ENCODE peak calls at places on chromosomes 13 and 19, in nine cellular contexts. One of them, this sample, is unnamed.

GRCh38 chr13:87537946-87538345 is 133.2 kb upstream of the SLITRK5 start:
- DNase-seq in body of pancreas: no peak
- DNase-seq in breast epithelium: no peak
- DNase-seq in CD8-positive, alpha-beta T cell: no peak
- DNase-seq in thoracic aorta: no peak
- DNase-seq in ascending aorta: no peak
- DNase-seq in adrenal gland: no peak
- DNase-seq in heart left ventricle: no peak
- DNase-seq in A673: no peak
- DNase-seq in this sample: no peak

GRCh38 chr13:24304620-24305019 is 4.8 kb upstream of the C1QTNF9 start:
- DNase-seq in body of pancreas: no peak
- DNase-seq in breast epithelium: no peak
- DNase-seq in CD8-positive, alpha-beta T cell: no peak
- DNase-seq in thoracic aorta: no peak
- DNase-seq in ascending aorta: no peak
- DNase-seq in adrenal gland: no peak
- DNase-seq in heart left ventricle: no peak
- DNase-seq in A673: no peak
- DNase-seq in this sample: no peak

GRCh38 chr19:57813919-57814504 is 701 bp downstream of the ZNF552 start:
- DNase-seq in body of pancreas: no peak
- DNase-seq in breast epithelium: peak; percentile 64
- DNase-seq in CD8-positive, alpha-beta T cell: no peak
- DNase-seq in thoracic aorta: no peak
- DNase-seq in ascending aorta: no peak
- DNase-seq in adrenal gland: no peak
- DNase-seq in heart left ventricle: no peak
- DNase-seq in A673: no peak
- DNase-seq in this sample: no peak

GRCh38 chr19:54426291-54426918 is 11.1 kb downstream of the TTYH1 start:
- DNase-seq in body of pancreas: no peak
- DNase-seq in breast epithelium: no peak
- DNase-seq in CD8-positive, alpha-beta T cell: no peak
- DNase-seq in thoracic aorta: no peak
- DNase-seq in ascending aorta: no peak
- DNase-seq in adrenal gland: no peak
- DNase-seq in heart left ventricle: no peak
- DNase-seq in A673: no peak
- DNase-seq in this sample: no peak

GRCh38 chr19:58091251-58091995 is 6.6 kb downstream of the ZSCAN18 start:
- DNase-seq in body of pancreas: no peak
- DNase-seq in breast epithelium: no peak
- DNase-seq in CD8-positive, alpha-beta T cell: no peak
- DNase-seq in thoracic aorta: no peak
- DNase-seq in ascending aorta: no peak
- DNase-seq in adrenal gland: no peak
- DNase-seq in heart left ventricle: no peak
- DNase-seq in A673: no peak
- DNase-seq in this sample: no peak

GRCh38 chr19:45182758-45183157 is 4.2 kb downstream of the BLOC1S3 start:
- DNase-seq in body of pancreas: no peak
- DNase-seq in breast epithelium: no peak
- DNase-seq in CD8-positive, alpha-beta T cell: no peak
- DNase-seq in thoracic aorta: no peak
- DNase-seq in ascending aorta: no peak
- DNase-seq in adrenal gland: no peak
- DNase-seq in heart left ventricle: no peak
- DNase-seq in A673: no peak
- DNase-seq in this sample: no peak

GRCh38 chr13:69094485-69094884 is 1013.1 kb upstream of the ATXN8OS start:
- DNase-seq in body of pancreas: no peak
- DNase-seq in breast epithelium: no peak
- DNase-seq in CD8-positive, alpha-beta T cell: no peak
- DNase-seq in thoracic aorta: no peak
- DNase-seq in ascending aorta: no peak
- DNase-seq in adrenal gland: no peak
- DNase-seq in heart left ventricle: no peak
- DNase-seq in A673: no peak
- DNase-seq in this sample: no peak

GRCh38 chr19:35112995-35113693 is 2.5 kb upstream of the FXYD3 start:
- DNase-seq in body of pancreas: no peak
- DNase-seq in breast epithelium: no peak
- DNase-seq in CD8-positive, alpha-beta T cell: no peak
- DNase-seq in thoracic aorta: no peak
- DNase-seq in ascending aorta: no peak
- DNase-seq in adrenal gland: no peak
- DNase-seq in heart left ventricle: no peak
- DNase-seq in A673: no peak
- DNase-seq in this sample: no peak

GRCh38 chr13:111241006-111241755 is 79.3 kb upstream of the TEX29 start:
- DNase-seq in body of pancreas: no peak
- DNase-seq in breast epithelium: no peak
- DNase-seq in CD8-positive, alpha-beta T cell: no peak
- DNase-seq in thoracic aorta: no peak
- DNase-seq in ascending aorta: no peak
- DNase-seq in adrenal gland: no peak
- DNase-seq in heart left ventricle: no peak
- DNase-seq in A673: no peak
- DNase-seq in this sample: no peak

GRCh38 chr13:84737671-84738070 is 855.4 kb upstream of the SLITRK1 start:
- DNase-seq in body of pancreas: no peak
- DNase-seq in breast epithelium: no peak
- DNase-seq in CD8-positive, alpha-beta T cell: no peak
- DNase-seq in thoracic aorta: no peak
- DNase-seq in ascending aorta: no peak
- DNase-seq in adrenal gland: no peak
- DNase-seq in heart left ventricle: no peak
- DNase-seq in A673: no peak
- DNase-seq in this sample: no peak

GRCh38 chr13:102580552-102581169 is 16.1 kb upstream of the TPP2 start:
- DNase-seq in body of pancreas: peak; percentile 19
- DNase-seq in breast epithelium: no peak
- DNase-seq in CD8-positive, alpha-beta T cell: no peak
- DNase-seq in thoracic aorta: no peak
- DNase-seq in ascending aorta: no peak
- DNase-seq in adrenal gland: no peak
- DNase-seq in heart left ventricle: no peak
- DNase-seq in A673: peak; percentile 69
- DNase-seq in this sample: peak; percentile 45

GRCh38 chr13:48123827-48124226 is 28.9 kb upstream of the MED4 start:
- DNase-seq in body of pancreas: no peak
- DNase-seq in breast epithelium: no peak
- DNase-seq in CD8-positive, alpha-beta T cell: no peak
- DNase-seq in thoracic aorta: no peak
- DNase-seq in ascending aorta: no peak
- DNase-seq in adrenal gland: peak; percentile 15
- DNase-seq in heart left ventricle: no peak
- DNase-seq in A673: no peak
- DNase-seq in this sample: no peak

GRCh38 chr19:35843676-35844481 is 8.4 kb downstream of the NPHS1 start:
- DNase-seq in body of pancreas: peak; percentile 69
- DNase-seq in breast epithelium: no peak
- DNase-seq in CD8-positive, alpha-beta T cell: no peak
- DNase-seq in thoracic aorta: no peak
- DNase-seq in ascending aorta: no peak
- DNase-seq in adrenal gland: no peak
- DNase-seq in heart left ventricle: no peak
- DNase-seq in A673: peak; percentile 77
- DNase-seq in this sample: peak; percentile 92

GRCh38 chr19:608155-609000 is 18.7 kb downstream of the HCN2 start:
- DNase-seq in body of pancreas: no peak
- DNase-seq in breast epithelium: no peak
- DNase-seq in CD8-positive, alpha-beta T cell: no peak
- DNase-seq in thoracic aorta: no peak
- DNase-seq in ascending aorta: no peak
- DNase-seq in adrenal gland: no peak
- DNase-seq in heart left ventricle: no peak
- DNase-seq in A673: no peak
- DNase-seq in this sample: no peak

GRCh38 chr19:9149976-9150375 is 9.8 kb downstream of the ZNF317 start:
- DNase-seq in body of pancreas: no peak
- DNase-seq in breast epithelium: no peak
- DNase-seq in CD8-positive, alpha-beta T cell: no peak
- DNase-seq in thoracic aorta: no peak
- DNase-seq in ascending aorta: no peak
- DNase-seq in adrenal gland: no peak
- DNase-seq in heart left ventricle: no peak
- DNase-seq in A673: no peak
- DNase-seq in this sample: no peak

GRCh38 chr13:112032186-112032835 is 34.6 kb upstream of the SOX1 start:
- DNase-seq in body of pancreas: peak; percentile 63
- DNase-seq in breast epithelium: no peak
- DNase-seq in CD8-positive, alpha-beta T cell: no peak
- DNase-seq in thoracic aorta: no peak
- DNase-seq in ascending aorta: no peak
- DNase-seq in adrenal gland: no peak
- DNase-seq in heart left ventricle: no peak
- DNase-seq in A673: no peak
- DNase-seq in this sample: no peak

GRCh38 chr13:79485014-79485441 is 4.1 kb downstream of the NDFIP2 start:
- DNase-seq in body of pancreas: peak; percentile 41
- DNase-seq in breast epithelium: no peak
- DNase-seq in CD8-positive, alpha-beta T cell: no peak
- DNase-seq in thoracic aorta: no peak
- DNase-seq in ascending aorta: no peak
- DNase-seq in adrenal gland: peak; percentile 33
- DNase-seq in heart left ventricle: no peak
- DNase-seq in A673: no peak
- DNase-seq in this sample: no peak

GRCh38 chr13:20105161-20105689 is 55.6 kb downstream of the GJA3 start:
- DNase-seq in body of pancreas: no peak
- DNase-seq in breast epithelium: no peak
- DNase-seq in CD8-positive, alpha-beta T cell: no peak
- DNase-seq in thoracic aorta: no peak
- DNase-seq in ascending aorta: no peak
- DNase-seq in adrenal gland: no peak
- DNase-seq in heart left ventricle: no peak
- DNase-seq in A673: no peak
- DNase-seq in this sample: no peak
- H3K4me1 ChIP-seq in body of pancreas: peaks cover 9% of the 10 kb centered on the region
- H3K4me1 ChIP-seq in breast epithelium: no peaks in the 10 kb centered on the region
- H3K4me1 ChIP-seq in CD8-positive, alpha-beta T cell: no peaks in the 10 kb centered on the region
- H3K4me1 ChIP-seq in thoracic aorta: no peaks in the 10 kb centered on the region
- H3K4me1 ChIP-seq in ascending aorta: no peaks in the 10 kb centered on the region
- H3K4me1 ChIP-seq in adrenal gland: no peaks in the 10 kb centered on the region
- H3K4me1 ChIP-seq in heart left ventricle: no peaks in the 10 kb centered on the region
- H3K4me1 ChIP-seq in A673: peaks cover 3% of the 10 kb centered on the region
- H3K4me1 ChIP-seq in this sample: peaks cover 9% of the 10 kb centered on the region

DNA sequence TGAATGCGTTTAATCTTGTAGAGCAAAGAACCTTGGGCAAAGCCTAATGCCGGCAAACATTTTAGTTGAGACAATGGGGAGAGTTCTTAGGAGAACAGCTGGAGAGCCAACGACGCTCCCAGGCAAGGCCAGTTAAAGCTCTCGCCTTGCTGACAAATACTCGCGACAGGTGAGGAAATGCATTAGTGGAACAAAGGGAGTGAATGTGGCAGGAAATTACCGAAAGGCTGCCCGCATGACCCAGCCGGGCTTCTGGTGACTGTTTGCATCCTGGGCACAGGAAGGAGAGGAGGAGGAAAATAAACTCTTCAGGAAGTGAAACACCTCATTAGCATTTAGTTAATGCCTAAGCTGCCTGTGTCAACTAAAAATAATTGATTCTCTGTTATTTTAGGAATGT is 74.6 kb downstream of the SHISA2 start:
- DNase-seq in body of pancreas: peak; percentile 21
- DNase-seq in breast epithelium: no peak
- DNase-seq in CD8-positive, alpha-beta T cell: no peak
- DNase-seq in thoracic aorta: no peak
- DNase-seq in ascending aorta: no peak
- DNase-seq in adrenal gland: no peak
- DNase-seq in heart left ventricle: no peak
- DNase-seq in A673: peak; percentile 76
- DNase-seq in this sample: no peak
- H3K4me1 ChIP-seq in body of pancreas: peaks cover 7% of the 10 kb centered on the region
- H3K4me1 ChIP-seq in breast epithelium: no peaks in the 10 kb centered on the region
- H3K4me1 ChIP-seq in CD8-positive, alpha-beta T cell: peaks cover 33% of the 10 kb centered on the region
- H3K4me1 ChIP-seq in thoracic aorta: no peaks in the 10 kb centered on the region
- H3K4me1 ChIP-seq in ascending aorta: no peaks in the 10 kb centered on the region
- H3K4me1 ChIP-seq in adrenal gland: no peaks in the 10 kb centered on the region
- H3K4me1 ChIP-seq in heart left ventricle: no peaks in the 10 kb centered on the region
- H3K4me1 ChIP-seq in A673: peaks cover 16% of the 10 kb centered on the region
- H3K4me1 ChIP-seq in this sample: no peaks in the 10 kb centered on the region

DNA sequence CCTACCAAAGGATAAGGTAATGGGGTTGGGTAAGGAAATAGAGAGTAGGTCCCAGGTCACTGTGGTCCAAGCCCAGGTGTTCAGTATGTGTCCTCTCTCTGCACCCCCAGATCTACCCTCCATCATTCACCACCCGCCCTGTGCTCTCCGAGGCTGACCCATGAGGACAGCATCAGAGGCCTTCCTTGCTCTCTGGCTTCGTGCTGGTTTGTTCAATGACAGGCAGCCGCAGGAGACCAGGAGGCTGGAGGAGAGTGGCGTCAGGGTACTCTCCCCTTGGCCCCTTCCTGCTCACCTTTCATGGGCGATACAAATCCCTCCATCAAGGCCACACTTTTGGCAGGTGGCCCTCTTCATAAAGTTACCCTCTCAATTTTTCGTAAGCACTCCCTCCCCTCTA is 1.7 kb downstream of the TUBA3C start:
- DNase-seq in body of pancreas: no peak
- DNase-seq in breast epithelium: no peak
- DNase-seq in CD8-positive, alpha-beta T cell: no peak
- DNase-seq in thoracic aorta: no peak
- DNase-seq in ascending aorta: no peak
- DNase-seq in adrenal gland: no peak
- DNase-seq in heart left ventricle: no peak
- DNase-seq in A673: no peak
- DNase-seq in this sample: no peak
- H3K4me1 ChIP-seq in body of pancreas: no peaks in the 10 kb centered on the region
- H3K4me1 ChIP-seq in breast epithelium: no peaks in the 10 kb centered on the region
- H3K4me1 ChIP-seq in CD8-positive, alpha-beta T cell: no peaks in the 10 kb centered on the region
- H3K4me1 ChIP-seq in thoracic aorta: no peaks in the 10 kb centered on the region
- H3K4me1 ChIP-seq in ascending aorta: no peaks in the 10 kb centered on the region
- H3K4me1 ChIP-seq in adrenal gland: no peaks in the 10 kb centered on the region
- H3K4me1 ChIP-seq in heart left ventricle: no peaks in the 10 kb centered on the region
- H3K4me1 ChIP-seq in A673: no peaks in the 10 kb centered on the region
- H3K4me1 ChIP-seq in this sample: no peaks in the 10 kb centered on the region

DNA sequence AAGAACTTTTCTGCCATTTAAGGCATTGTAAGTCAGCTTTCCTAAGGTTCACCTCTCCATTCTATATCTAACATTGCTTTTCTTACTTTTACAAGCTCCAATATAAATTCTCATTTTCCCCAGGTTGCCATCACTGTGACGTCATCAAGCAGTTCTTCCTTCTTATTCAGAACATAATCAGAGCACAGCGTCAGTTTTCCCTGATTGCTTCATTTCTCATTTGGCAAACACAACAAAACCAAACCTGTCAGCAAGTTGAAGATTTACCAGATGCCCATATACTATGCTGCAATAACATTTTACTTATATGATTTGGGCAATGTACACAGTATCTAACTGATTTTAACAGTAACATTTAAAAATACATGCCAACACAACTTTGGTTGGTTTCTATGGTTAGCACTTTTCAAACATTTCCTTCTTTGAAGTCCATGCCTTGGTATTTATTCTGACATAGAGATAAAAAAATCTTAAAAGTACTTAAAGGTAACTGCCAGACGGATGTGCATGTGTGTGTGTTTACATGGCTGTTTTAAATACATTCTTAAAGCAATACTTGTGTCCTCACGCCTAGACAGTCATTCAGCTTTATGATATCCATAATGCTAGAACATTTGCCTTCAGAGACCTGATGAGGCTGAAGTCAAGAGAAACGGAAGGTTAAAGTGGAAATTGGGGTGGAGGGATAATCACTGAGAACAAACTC is 264.0 kb downstream of the KLF12 start:
- DNase-seq in body of pancreas: no peak
- DNase-seq in breast epithelium: no peak
- DNase-seq in CD8-positive, alpha-beta T cell: no peak
- DNase-seq in thoracic aorta: no peak
- DNase-seq in ascending aorta: no peak
- DNase-seq in adrenal gland: no peak
- DNase-seq in heart left ventricle: no peak
- DNase-seq in A673: no peak
- DNase-seq in this sample: no peak
- H3K4me1 ChIP-seq in body of pancreas: no peaks in the 10 kb centered on the region
- H3K4me1 ChIP-seq in breast epithelium: no peaks in the 10 kb centered on the region
- H3K4me1 ChIP-seq in CD8-positive, alpha-beta T cell: peaks cover 12% of the 10 kb centered on the region
- H3K4me1 ChIP-seq in thoracic aorta: no peaks in the 10 kb centered on the region
- H3K4me1 ChIP-seq in ascending aorta: no peaks in the 10 kb centered on the region
- H3K4me1 ChIP-seq in adrenal gland: no peaks in the 10 kb centered on the region
- H3K4me1 ChIP-seq in heart left ventricle: peaks cover 14% of the 10 kb centered on the region
- H3K4me1 ChIP-seq in A673: peaks cover 4% of the 10 kb centered on the region
- H3K4me1 ChIP-seq in this sample: peaks cover 11% of the 10 kb centered on the region

This sample was measured in BE2C.